ENCODE peak calls at places on chromosomes 7 and 10, in nine cellular contexts. A is mammary epithelial cell; T is mesenchymal stem cell; D is GM12864; J is lower lobe of right lung; L is right cardiac atrium; W is psoas muscle; X is CD4-positive, alpha-beta memory T cell; R is dorsolateral prefrontal cortex. N is an unnamed sample.

GRCh38 chr7:139036901-139037300 is 1.1 kb upstream of the ZC3HAV1L start:
- DNase-seq in A (peak; percentile 40), T (no peak), D (no peak), J (no peak), L (no peak), W (no peak), X (no peak), R (no peak), N (no peak)

GRCh38 chr10:13924020-13924725 is 337.4 kb downstream of the PRPF18 start:
- DNase-seq in A (peak; percentile 71), T (peak; percentile 80), D (no peak), J (no peak), L (no peak), W (no peak), X (no peak), R (no peak), N (no peak)

GRCh38 chr10:91357497-91357896 is 52.6 kb upstream of the HECTD2 start:
- DNase-seq in A (no peak), T (no peak), D (no peak), J (no peak), L (no peak), W (no peak), X (no peak), R (no peak), N (no peak)

GRCh38 chr7:135905858-135906257 is 71.3 kb downstream of the MTPN start:
- DNase-seq in A (no peak), T (no peak), D (no peak), J (no peak), L (no peak), W (no peak), X (no peak), R (no peak), N (no peak)

GRCh38 chr10:89043052-89043451 is 52.5 kb downstream of the FAS start:
- DNase-seq in A (no peak), T (no peak), D (no peak), J (no peak), L (no peak), W (no peak), X (no peak), R (no peak), N (no peak)

GRCh38 chr10:35552622-35553342 is 52.4 kb upstream of the GJD4 start:
- DNase-seq in A (peak; percentile 19), T (no peak), D (no peak), J (no peak), L (no peak), W (no peak), X (no peak), R (no peak), N (no peak)

GRCh38 chr10:18875480-18875879 is 173.1 kb upstream of the MALRD1 start:
- DNase-seq in A (peak; percentile 7), T (no peak), D (no peak), J (no peak), L (no peak), W (no peak), X (no peak), R (no peak), N (no peak)

GRCh38 chr7:30379131-30379530 is 94.7 kb downstream of the ZNRF2 start:
- DNase-seq in A (no peak), T (no peak), D (no peak), J (no peak), L (no peak), W (no peak), X (no peak), R (no peak), N (no peak)

GRCh38 chr10:33155720-33156638 is 178.5 kb downstream of the NRP1 start:
- DNase-seq in A (peak; percentile 75), T (peak; percentile 29), D (no peak), J (no peak), L (no peak), W (no peak), X (peak; percentile 65), R (no peak), N (peak; percentile 56)

GRCh38 chr10:102729090-102730026 is 14.4 kb upstream of the WBP1L start:
- DNase-seq in A (peak; percentile 57), T (peak; percentile 82), D (no peak), J (peak; percentile 88), L (peak; percentile 95), W (peak; percentile 94), X (no peak), R (peak; percentile 84), N (no peak)

GRCh38 chr10:47165711-47166404 is 134.1 kb upstream of the GDF10 start:
- DNase-seq in A (no peak), T (no peak), D (no peak), J (peak; percentile 80), L (peak; percentile 92), W (peak; percentile 81), X (peak; percentile 51), R (no peak), N (no peak)

GRCh38 chr10:75450654-75451419 is 19.4 kb downstream of the LRMDA start:
- DNase-seq in A (no peak), T (no peak), D (no peak), J (no peak), L (no peak), W (no peak), X (no peak), R (no peak), N (no peak)

GRCh38 chr10:6542999-6543430 is 37.1 kb downstream of the PRKCQ start:
- DNase-seq in A (no peak), T (no peak), D (no peak), J (no peak), L (no peak), W (no peak), X (peak; percentile 78), R (no peak), N (peak; percentile 99)

GRCh38 chr7:4809691-4810090 is 34.3 kb downstream of the AP5Z1 start:
- DNase-seq in A (no peak), T (no peak), D (no peak), J (no peak), L (no peak), W (no peak), X (no peak), R (no peak), N (no peak)

GRCh38 chr10:69650589-69651261 is 20.7 kb downstream of the FAM241B start:
- DNase-seq in A (no peak), T (no peak), D (no peak), J (no peak), L (no peak), W (peak; percentile 6), X (no peak), R (no peak), N (peak; percentile 80)

GRCh38 chr7:134678115-134678514 is 31.5 kb downstream of the BPGM start:
- DNase-seq in A (no peak), T (no peak), D (no peak), J (no peak), L (no peak), W (no peak), X (no peak), R (no peak), N (no peak)

GRCh38 chr10:50322075-50322474 is 70.8 kb upstream of the ASAH2 start:
- DNase-seq in A (peak; percentile 90), T (peak; percentile 68), D (no peak), J (no peak), L (no peak), W (no peak), X (no peak), R (no peak), N (no peak)

GRCh38 chr10:50326757-50327701 is 75.7 kb upstream of the ASAH2 start:
- DNase-seq in A (peak; percentile 61), T (no peak), D (no peak), J (no peak), L (peak; percentile 66), W (no peak), X (no peak), R (no peak), N (no peak)

GRCh38 chr10:50324680-50325393 is 73.5 kb upstream of the ASAH2 start:
- DNase-seq in A (no peak), T (no peak), D (no peak), J (no peak), L (no peak), W (no peak), X (no peak), R (no peak), N (no peak)

GRCh38 chr10:50331486-50331885 is 80.2 kb upstream of the ASAH2 start:
- DNase-seq in A (no peak), T (no peak), D (no peak), J (no peak), L (no peak), W (no peak), X (no peak), R (no peak), N (no peak)

GRCh38 chr10:50325449-50326188 is 74.3 kb upstream of the ASAH2 start:
- DNase-seq in A (peak; percentile 95), T (peak; percentile 92), D (no peak), J (peak; percentile 58), L (peak; percentile 63), W (peak; percentile 75), X (no peak), R (no peak), N (no peak)
- H3K4me3 ChIP-seq in A (peak overlapping the region; percentile 32), T (no peak overlapping the region), D (no peak overlapping the region), J (no peak overlapping the region), L (peak overlapping the region; percentile 53), W (peak overlapping the region; percentile 61), X (no peak overlapping the region), R (no peak overlapping the region), N (no peak overlapping the region)

DNA sequence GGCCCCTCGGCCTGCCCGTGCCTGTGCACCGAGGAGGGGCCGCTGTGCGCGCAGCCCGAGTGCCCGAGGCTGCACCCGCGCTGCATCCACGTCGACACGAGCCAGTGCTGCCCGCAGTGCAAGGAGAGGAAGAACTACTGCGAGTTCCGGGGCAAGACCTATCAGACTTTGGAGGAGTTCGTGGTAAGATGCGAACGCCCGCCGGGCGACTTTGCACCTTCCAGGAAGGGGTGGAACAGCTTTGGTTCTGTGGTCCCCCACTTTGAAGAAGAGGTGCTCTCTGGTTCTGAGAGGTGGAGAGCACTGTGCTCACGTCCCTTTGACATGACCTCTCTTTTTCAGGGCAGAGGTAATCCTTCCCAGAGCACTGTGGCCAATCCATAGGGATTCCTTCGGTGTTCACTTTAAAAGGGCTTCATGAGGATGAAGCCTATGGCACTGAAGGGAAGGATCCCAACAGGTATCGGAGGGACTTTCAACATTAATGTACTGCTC is 2.6 kb downstream of the VWC2 start:
- DNase-seq in A (no peak), T (no peak), D (no peak), J (no peak), L (no peak), W (no peak), X (no peak), R (no peak), N (no peak)
- H3K4me3 ChIP-seq in A (no peak overlapping the region), T (no peak overlapping the region), D (no peak overlapping the region), J (peak overlapping the region; percentile 50), L (peak overlapping the region; percentile 67), W (peak overlapping the region; percentile 59), X (no peak overlapping the region), R (peak overlapping the region; percentile 71), N (no peak overlapping the region)

GRCh38 chr7:7921830-7922229 is 46.8 kb upstream of the GLCCI1 start:
- DNase-seq in A (no peak), T (no peak), D (no peak), J (no peak), L (no peak), W (no peak), X (no peak), R (no peak), N (no peak)
- H3K4me3 ChIP-seq in A (no peak overlapping the region), T (no peak overlapping the region), D (no peak overlapping the region), J (no peak overlapping the region), L (no peak overlapping the region), W (no peak overlapping the region), X (no peak overlapping the region), R (no peak overlapping the region), N (no peak overlapping the region)

DNA sequence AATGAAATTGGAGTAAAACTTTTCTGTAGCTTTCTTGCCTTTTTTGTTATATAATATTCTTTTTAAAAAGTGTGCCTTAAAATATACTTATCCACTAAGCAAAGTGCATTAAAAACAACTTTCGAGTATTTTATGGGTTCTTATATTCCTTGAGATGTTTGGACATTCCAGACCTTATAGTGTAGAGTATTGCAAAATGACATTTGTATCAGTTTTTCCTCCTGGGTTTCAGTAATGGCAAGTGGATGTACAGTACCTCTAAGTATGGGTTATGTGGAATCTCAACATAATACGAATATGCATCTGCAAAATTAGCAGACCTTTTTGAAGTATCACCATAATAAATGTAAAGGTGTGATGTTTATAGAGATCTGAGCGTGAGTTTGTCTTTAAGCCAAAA is 2.7 kb downstream of the CDK13 start:
- DNase-seq in A (peak; percentile 11), T (peak; percentile 32), D (no peak), J (no peak), L (no peak), W (no peak), X (no peak), R (no peak), N (no peak)
- H3K4me3 ChIP-seq in A (peak overlapping the region; percentile 95), T (no peak overlapping the region), D (peak overlapping the region; percentile 55), J (peak overlapping the region; percentile 71), L (peak overlapping the region; percentile 56), W (peak overlapping the region; percentile 95), X (no peak overlapping the region), R (peak overlapping the region; percentile 97), N (no peak overlapping the region)